ENCODE peak calls at places on chromosomes 11 and 22, in five cellular contexts. One of them, this sample, is unnamed.

GRCh38 chr11:31856248-31856647 is 45.1 kb upstream of the PAX6 start:
- DNase-seq in IMR-90: no peak
- DNase-seq in A549: no peak
- DNase-seq in skeletal muscle cell: no peak
- DNase-seq in PC-3: peak; percentile 80
- DNase-seq in this sample: no peak

GRCh38 chr22:50016308-50016987 is 3.9 kb upstream of the IL17REL start:
- DNase-seq in IMR-90: no peak
- DNase-seq in A549: no peak
- DNase-seq in skeletal muscle cell: no peak
- DNase-seq in PC-3: no peak
- DNase-seq in this sample: no peak

GRCh38 chr11:112226062-112226921 is at the start of gene PTS:
- DNase-seq in IMR-90: peak; percentile 82
- DNase-seq in A549: peak; percentile 84
- DNase-seq in skeletal muscle cell: no peak
- DNase-seq in PC-3: peak; percentile 95
- DNase-seq in this sample: peak; percentile 33

GRCh38 chr22:35310556-35311550 is 11.2 kb downstream of the TOM1 start:
- DNase-seq in IMR-90: no peak
- DNase-seq in A549: no peak
- DNase-seq in skeletal muscle cell: no peak
- DNase-seq in PC-3: peak; percentile 37
- DNase-seq in this sample: peak; percentile 68

GRCh38 chr22:45328822-45329535 is 19.2 kb downstream of the FAM118A start:
- DNase-seq in IMR-90: no peak
- DNase-seq in A549: no peak
- DNase-seq in skeletal muscle cell: no peak
- DNase-seq in PC-3: no peak
- DNase-seq in this sample: no peak

GRCh38 chr11:8283510-8284272 is 20.0 kb upstream of the LMO1 start:
- DNase-seq in IMR-90: no peak
- DNase-seq in A549: no peak
- DNase-seq in skeletal muscle cell: no peak
- DNase-seq in PC-3: no peak
- DNase-seq in this sample: no peak

GRCh38 chr11:113697798-113698407 is 8.2 kb downstream of the TMPRSS5 start:
- DNase-seq in IMR-90: no peak
- DNase-seq in A549: no peak
- DNase-seq in skeletal muscle cell: no peak
- DNase-seq in PC-3: peak; percentile 82
- DNase-seq in this sample: no peak

GRCh38 chr22:33535937-33536875 is 384.1 kb downstream of the LARGE1 start:
- DNase-seq in IMR-90: no peak
- DNase-seq in A549: no peak
- DNase-seq in skeletal muscle cell: no peak
- DNase-seq in PC-3: no peak
- DNase-seq in this sample: no peak

GRCh38 chr11:67582026-67582425 is 1.6 kb upstream of the GSTP1 start:
- DNase-seq in IMR-90: no peak
- DNase-seq in A549: no peak
- DNase-seq in skeletal muscle cell: no peak
- DNase-seq in PC-3: no peak
- DNase-seq in this sample: no peak

GRCh38 chr11:93662177-93662575 is 694 bp downstream of the CEP295 start:
- DNase-seq in IMR-90: no peak
- DNase-seq in A549: no peak
- DNase-seq in skeletal muscle cell: no peak
- DNase-seq in PC-3: no peak
- DNase-seq in this sample: no peak

DNA sequence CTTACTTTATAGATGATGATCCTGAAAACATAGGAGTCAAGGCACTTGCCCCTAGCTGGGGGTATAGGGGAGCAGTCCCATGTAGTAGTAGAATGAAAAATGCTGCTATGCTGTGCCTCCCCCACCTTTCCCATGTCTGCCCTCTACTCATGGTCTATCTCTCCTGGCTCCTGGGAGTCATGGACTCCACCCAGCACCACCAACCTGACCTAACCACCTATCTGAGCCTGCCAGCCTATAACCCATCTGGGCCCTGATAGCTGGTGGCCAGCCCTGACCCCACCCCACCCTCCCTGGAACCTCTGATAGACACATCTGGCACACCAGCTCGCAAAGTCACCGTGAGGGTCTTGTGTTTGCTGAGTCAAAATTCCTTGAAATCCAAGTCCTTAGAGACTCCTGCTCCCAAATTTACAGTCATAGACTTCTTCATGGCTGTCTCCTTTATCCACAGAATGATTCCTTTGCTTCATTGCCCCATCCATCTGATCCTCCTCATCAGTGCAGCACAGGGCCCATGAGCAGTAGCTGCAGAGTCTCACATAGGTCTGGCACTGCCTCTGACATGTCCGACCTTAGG is 14.9 kb upstream of the HBE1 start:
- DNase-seq in IMR-90: no peak
- DNase-seq in A549: no peak
- DNase-seq in skeletal muscle cell: no peak
- DNase-seq in PC-3: no peak
- DNase-seq in this sample: no peak
- H3K4me3 ChIP-seq in IMR-90: no peak overlapping the region
- H3K4me3 ChIP-seq in A549: no peak overlapping the region
- H3K4me3 ChIP-seq in skeletal muscle cell: no peak overlapping the region
- H3K4me3 ChIP-seq in PC-3: no peak overlapping the region
- H3K4me3 ChIP-seq in this sample: no peak overlapping the region

GRCh38 chr11:114776956-114777355 is 98.6 kb downstream of the NXPE2 start:
- DNase-seq in IMR-90: no peak
- DNase-seq in A549: no peak
- DNase-seq in skeletal muscle cell: no peak
- DNase-seq in PC-3: no peak
- DNase-seq in this sample: no peak

GRCh38 chr11:114775849-114776621 is 97.7 kb downstream of the NXPE2 start:
- DNase-seq in IMR-90: no peak
- DNase-seq in A549: no peak
- DNase-seq in skeletal muscle cell: no peak
- DNase-seq in PC-3: no peak
- DNase-seq in this sample: no peak

GRCh38 chr11:114773541-114774338 is 95.4 kb downstream of the NXPE2 start:
- DNase-seq in IMR-90: no peak
- DNase-seq in A549: no peak
- DNase-seq in skeletal muscle cell: no peak
- DNase-seq in PC-3: no peak
- DNase-seq in this sample: no peak

GRCh38 chr11:114771172-114771571 is 92.8 kb downstream of the NXPE2 start:
- DNase-seq in IMR-90: no peak
- DNase-seq in A549: no peak
- DNase-seq in skeletal muscle cell: no peak
- DNase-seq in PC-3: no peak
- DNase-seq in this sample: no peak

DNA sequence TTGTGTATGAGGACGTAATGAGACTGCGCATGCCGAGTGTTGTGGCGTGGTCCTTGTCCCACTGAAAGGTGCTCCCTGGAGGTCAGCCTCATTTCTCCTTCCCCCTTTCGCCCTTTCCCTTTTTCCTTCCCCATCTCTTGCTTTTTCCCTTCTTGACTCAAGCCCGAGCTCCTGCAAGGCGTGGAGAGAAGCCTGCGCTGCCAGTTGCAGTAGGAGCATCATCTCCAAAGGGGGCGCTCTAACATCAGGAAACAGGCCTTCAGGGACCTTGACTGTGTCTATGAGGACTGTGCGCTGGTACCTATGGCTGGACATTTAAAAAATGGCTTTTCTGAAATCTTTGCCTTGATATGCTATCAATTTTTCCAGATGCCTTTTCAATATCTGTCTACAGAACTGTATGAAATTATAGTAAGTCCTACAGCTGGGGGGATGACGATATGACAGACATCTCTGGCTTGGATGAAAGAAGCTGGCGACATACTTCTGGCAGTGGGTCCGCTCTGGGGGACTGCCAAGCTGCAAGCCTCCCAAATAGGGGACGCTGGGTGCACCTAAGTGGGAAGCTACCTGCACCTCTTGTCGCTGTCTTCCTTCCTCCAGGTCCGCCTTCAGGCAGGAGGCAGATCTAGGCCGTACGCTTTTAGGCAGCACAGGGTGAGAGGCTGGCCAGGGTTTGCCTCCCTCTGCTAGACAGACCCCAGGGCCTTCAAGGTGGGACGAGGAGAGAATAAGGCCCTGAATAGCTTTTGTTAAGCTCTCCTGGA is 96.5 kb downstream of the NXPE2 start:
- DNase-seq in IMR-90: peak; percentile 46
- DNase-seq in A549: peak; percentile 55
- DNase-seq in skeletal muscle cell: no peak
- DNase-seq in PC-3: peak; percentile 67
- DNase-seq in this sample: no peak
- H3K4me3 ChIP-seq in IMR-90: no peak overlapping the region
- H3K4me3 ChIP-seq in A549: no peak overlapping the region
- H3K4me3 ChIP-seq in skeletal muscle cell: no peak overlapping the region
- H3K4me3 ChIP-seq in PC-3: no peak overlapping the region
- H3K4me3 ChIP-seq in this sample: no peak overlapping the region

GRCh38 chr11:118694185-118694584 is 14.7 kb upstream of the TREH start:
- DNase-seq in IMR-90: no peak
- DNase-seq in A549: no peak
- DNase-seq in skeletal muscle cell: no peak
- DNase-seq in PC-3: no peak
- DNase-seq in this sample: no peak

GRCh38 chr11:118694771-118695170 is 15.3 kb upstream of the TREH start:
- DNase-seq in IMR-90: no peak
- DNase-seq in A549: no peak
- DNase-seq in skeletal muscle cell: no peak
- DNase-seq in PC-3: no peak
- DNase-seq in this sample: no peak

GRCh38 chr11:118697346-118697745 is 17.9 kb upstream of the TREH start:
- DNase-seq in IMR-90: no peak
- DNase-seq in A549: no peak
- DNase-seq in skeletal muscle cell: no peak
- DNase-seq in PC-3: no peak
- DNase-seq in this sample: no peak

GRCh38 chr11:118699508-118700220 is 20.2 kb upstream of the TREH start:
- DNase-seq in IMR-90: no peak
- DNase-seq in A549: no peak
- DNase-seq in skeletal muscle cell: no peak
- DNase-seq in PC-3: no peak
- DNase-seq in this sample: no peak

GRCh38 chr11:118696673-118697226 is 17.3 kb upstream of the TREH start:
- DNase-seq in IMR-90: no peak
- DNase-seq in A549: no peak
- DNase-seq in skeletal muscle cell: no peak
- DNase-seq in PC-3: no peak
- DNase-seq in this sample: no peak
- H3K4me3 ChIP-seq in IMR-90: no peak overlapping the region
- H3K4me3 ChIP-seq in A549: no peak overlapping the region
- H3K4me3 ChIP-seq in skeletal muscle cell: no peak overlapping the region
- H3K4me3 ChIP-seq in PC-3: no peak overlapping the region
- H3K4me3 ChIP-seq in this sample: no peak overlapping the region

GRCh38 chr11:60840711-60841430 is 1.0 kb upstream of the CCDC86 start:
- DNase-seq in IMR-90: peak; percentile 94
- DNase-seq in A549: no peak
- DNase-seq in skeletal muscle cell: peak; percentile 94
- DNase-seq in PC-3: peak; percentile 21
- DNase-seq in this sample: no peak
- H3K4me3 ChIP-seq in IMR-90: no peak overlapping the region
- H3K4me3 ChIP-seq in A549: no peak overlapping the region
- H3K4me3 ChIP-seq in skeletal muscle cell: no peak overlapping the region
- H3K4me3 ChIP-seq in PC-3: no peak overlapping the region
- H3K4me3 ChIP-seq in this sample: no peak overlapping the region

GRCh38 chr11:78190871-78191538 is 2.3 kb downstream of the USP35 start:
- DNase-seq in IMR-90: no peak
- DNase-seq in A549: no peak
- DNase-seq in skeletal muscle cell: no peak
- DNase-seq in PC-3: no peak
- DNase-seq in this sample: no peak

GRCh38 chr11:78188809-78189724 is at the start of gene USP35:
- DNase-seq in IMR-90: no peak
- DNase-seq in A549: no peak
- DNase-seq in skeletal muscle cell: no peak
- DNase-seq in PC-3: no peak
- DNase-seq in this sample: no peak

GRCh38 chr11:78188012-78188808 is at the start of gene KCTD21:
- DNase-seq in IMR-90: peak; percentile 96
- DNase-seq in A549: peak; percentile 97
- DNase-seq in skeletal muscle cell: peak; percentile 92
- DNase-seq in PC-3: peak; percentile 99
- DNase-seq in this sample: peak; percentile 86

GRCh38 chr11:78190374-78190773 is 1.7 kb downstream of the USP35 start:
- DNase-seq in IMR-90: no peak
- DNase-seq in A549: no peak
- DNase-seq in skeletal muscle cell: no peak
- DNase-seq in PC-3: no peak
- DNase-seq in this sample: no peak

GRCh38 chr11:78189851-78190250 is 1.1 kb downstream of the USP35 start:
- DNase-seq in IMR-90: no peak
- DNase-seq in A549: no peak
- DNase-seq in skeletal muscle cell: no peak
- DNase-seq in PC-3: no peak
- DNase-seq in this sample: no peak
- H3K4me3 ChIP-seq in IMR-90: peak overlapping the region; percentile 94
- H3K4me3 ChIP-seq in A549: no peak overlapping the region
- H3K4me3 ChIP-seq in skeletal muscle cell: peak overlapping the region; percentile 86
- H3K4me3 ChIP-seq in PC-3: peak overlapping the region; percentile 97
- H3K4me3 ChIP-seq in this sample: peak overlapping the region; percentile 82

DNA sequence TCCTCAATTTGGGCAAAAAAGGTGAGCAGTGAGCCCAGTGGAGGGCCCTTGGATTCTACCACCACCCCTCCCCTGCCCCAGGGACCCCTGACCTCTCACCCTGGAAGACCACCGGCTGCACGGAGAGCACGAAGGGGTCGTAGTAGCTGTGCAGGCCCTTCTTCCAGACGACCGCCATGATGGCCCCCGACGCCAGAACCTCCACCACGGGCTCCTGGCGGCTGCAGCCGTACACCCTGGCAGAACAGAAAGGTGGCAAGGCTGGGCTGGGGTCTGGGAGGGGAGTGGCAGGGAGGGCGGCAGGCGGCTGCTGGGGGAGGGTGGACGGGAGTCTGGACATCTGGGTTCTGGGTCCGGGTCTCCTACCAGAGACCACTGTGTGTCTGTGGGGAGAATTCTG is 23.3 kb downstream of the TMPRSS6 start:
- DNase-seq in IMR-90: no peak
- DNase-seq in A549: no peak
- DNase-seq in skeletal muscle cell: no peak
- DNase-seq in PC-3: no peak
- DNase-seq in this sample: no peak
- H3K4me3 ChIP-seq in IMR-90: no peak overlapping the region
- H3K4me3 ChIP-seq in A549: no peak overlapping the region
- H3K4me3 ChIP-seq in skeletal muscle cell: no peak overlapping the region
- H3K4me3 ChIP-seq in PC-3: no peak overlapping the region
- H3K4me3 ChIP-seq in this sample: no peak overlapping the region

GRCh38 chr11:26944866-26945664 is 48.8 kb upstream of the FIBIN start:
- DNase-seq in IMR-90: peak; percentile 53
- DNase-seq in A549: no peak
- DNase-seq in skeletal muscle cell: peak; percentile 41
- DNase-seq in PC-3: no peak
- DNase-seq in this sample: no peak
- H3K4me3 ChIP-seq in IMR-90: no peak overlapping the region
- H3K4me3 ChIP-seq in A549: no peak overlapping the region
- H3K4me3 ChIP-seq in skeletal muscle cell: no peak overlapping the region
- H3K4me3 ChIP-seq in PC-3: no peak overlapping the region
- H3K4me3 ChIP-seq in this sample: no peak overlapping the region

GRCh38 chr11:59551651-59552521 is 40.5 kb downstream of the OR4D9 start:
- DNase-seq in IMR-90: peak; percentile 90
- DNase-seq in A549: peak; percentile 93
- DNase-seq in skeletal muscle cell: peak; percentile 55
- DNase-seq in PC-3: peak; percentile 82
- DNase-seq in this sample: no peak
- H3K4me3 ChIP-seq in IMR-90: peak overlapping the region; percentile 54
- H3K4me3 ChIP-seq in A549: peak overlapping the region; percentile 68
- H3K4me3 ChIP-seq in skeletal muscle cell: peak overlapping the region; percentile 80
- H3K4me3 ChIP-seq in PC-3: peak overlapping the region; percentile 73
- H3K4me3 ChIP-seq in this sample: peak overlapping the region; percentile 60

GRCh38 chr11:126277780-126278179 is 5.1 kb upstream of the TIRAP start:
- DNase-seq in IMR-90: no peak
- DNase-seq in A549: no peak
- DNase-seq in skeletal muscle cell: no peak
- DNase-seq in PC-3: no peak
- DNase-seq in this sample: no peak
- H3K4me3 ChIP-seq in IMR-90: no peak overlapping the region
- H3K4me3 ChIP-seq in A549: no peak overlapping the region
- H3K4me3 ChIP-seq in skeletal muscle cell: no peak overlapping the region
- H3K4me3 ChIP-seq in PC-3: no peak overlapping the region
- H3K4me3 ChIP-seq in this sample: no peak overlapping the region

This sample was measured in retinal pigment epithelial cell.